ENCODE peak calls at places on chromosomes 3 and 15, in ten cellular contexts. K, N, G, U, W, C, Z, Q, S and F are unnamed samples. For H3K4me1, the result is how much of the 10 kb centered on the place peaks cover.

GRCh38 chr3:151319613-151320012 is 3.0 kb upstream of the GPR87 start:
- DNase-seq in K (no peak), N (no peak), G (no peak), U (no peak), W (no peak), C (no peak), Z (no peak), Q (no peak), S (no peak), F (no peak)

GRCh38 chr3:43686700-43687498 is 3.8 kb upstream of the ABHD5 start:
- DNase-seq in K (no peak), N (no peak), G (no peak), U (no peak), W (no peak), C (no peak), Z (no peak), Q (no peak), S (no peak), F (no peak)

GRCh38 chr3:130242850-130243569 is 102.5 kb upstream of the COL6A5 start:
- DNase-seq in K (no peak), N (no peak), G (no peak), U (no peak), W (no peak), C (no peak), Z (no peak), Q (no peak), S (no peak), F (no peak)

GRCh38 chr15:47812436-47813109 is 95.3 kb downstream of the SEMA6D start:
- DNase-seq in K (no peak), N (no peak), G (no peak), U (no peak), W (no peak), C (no peak), Z (no peak), Q (no peak), S (no peak), F (no peak)

GRCh38 chr3:147113293-147114045 is 292.9 kb downstream of the ZIC4 start:
- DNase-seq in K (no peak), N (no peak), G (no peak), U (no peak), W (no peak), C (no peak), Z (no peak), Q (no peak), S (no peak), F (no peak)

GRCh38 chr3:187568171-187568570 is 102.0 kb downstream of the SST start:
- DNase-seq in K (no peak), N (no peak), G (no peak), U (no peak), W (no peak), C (no peak), Z (no peak), Q (no peak), S (no peak), F (no peak)

GRCh38 chr3:25843332-25843731 is 53.4 kb downstream of the OXSM start:
- DNase-seq in K (no peak), N (no peak), G (no peak), U (no peak), W (no peak), C (no peak), Z (no peak), Q (no peak), S (no peak), F (no peak)

GRCh38 chr15:80275946-80276345 is 23.9 kb upstream of the CTXND1 start:
- DNase-seq in K (no peak), N (no peak), G (peak), U (no peak), W (no peak), C (no peak), Z (no peak), Q (no peak), S (no peak), F (peak)

GRCh38 chr3:124409650-124410275 is 320.5 kb upstream of the UMPS start:
- DNase-seq in K (no peak), N (no peak), G (no peak), U (no peak), W (no peak), C (no peak), Z (no peak), Q (no peak), S (no peak), F (no peak)

GRCh38 chr15:59685737-59686297 is 3.3 kb downstream of the BNIP2 start:
- DNase-seq in K (no peak), N (no peak), G (no peak), U (no peak), W (no peak), C (no peak), Z (no peak), Q (no peak), S (no peak), F (no peak)

GRCh38 chr3:107217161-107217560 is 160.1 kb upstream of the CCDC54 start:
- DNase-seq in K (no peak), N (no peak), G (no peak), U (no peak), W (no peak), C (no peak), Z (no peak), Q (no peak), S (no peak), F (no peak)

GRCh38 chr3:146152841-146153240 is 8.1 kb downstream of the PLOD2 start:
- DNase-seq in K (no peak), N (no peak), G (peak), U (no peak), W (no peak), C (no peak), Z (no peak), Q (no peak), S (no peak), F (no peak)

GRCh38 chr3:114449271-114450007 is 155.6 kb downstream of the TIGIT start:
- DNase-seq in K (no peak), N (no peak), G (no peak), U (no peak), W (no peak), C (no peak), Z (no peak), Q (no peak), S (no peak), F (no peak)

GRCh38 chr3:143727391-143727790 is 120.9 kb downstream of the SLC9A9 start:
- DNase-seq in K (no peak), N (no peak), G (no peak), U (no peak), W (no peak), C (no peak), Z (no peak), Q (no peak), S (no peak), F (no peak)

GRCh38 chr3:115937054-115937453 is 313.7 kb downstream of the GAP43 start:
- DNase-seq in K (no peak), N (no peak), G (no peak), U (no peak), W (no peak), C (no peak), Z (no peak), Q (no peak), S (no peak), F (no peak)

GRCh38 chr15:89057506-89058133 is 30.6 kb upstream of the ABHD2 start:
- DNase-seq in K (peak), N (peak), G (peak), U (peak), W (peak), C (peak), Z (peak), Q (peak), S (peak), F (peak)

GRCh38 chr3:6962796-6963195 is 101.9 kb downstream of the GRM7 start:
- DNase-seq in K (no peak), N (no peak), G (no peak), U (no peak), W (no peak), C (no peak), Z (no peak), Q (no peak), S (no peak), F (no peak)

GRCh38 chr3:180467177-180467576 is 134.8 kb upstream of the TTC14 start:
- DNase-seq in K (no peak), N (no peak), G (no peak), U (no peak), W (no peak), C (no peak), Z (no peak), Q (no peak), S (no peak), F (no peak)
- H3K4me1 ChIP-seq in K (under half), N (under half), G (under half), U (under half), W (under half), C (under half), Z (under half), Q (under half), S (under half), F (under half)

GRCh38 chr3:158776531-158776930 is 25.3 kb upstream of the MFSD1 start:
- DNase-seq in K (no peak), N (no peak), G (no peak), U (no peak), W (no peak), C (no peak), Z (no peak), Q (no peak), S (no peak), F (no peak)

GRCh38 chr3:158775001-158775400 is 26.9 kb upstream of the MFSD1 start:
- DNase-seq in K (no peak), N (no peak), G (no peak), U (no peak), W (no peak), C (no peak), Z (no peak), Q (no peak), S (no peak), F (no peak)

GRCh38 chr3:158773845-158774542 is 27.9 kb upstream of the MFSD1 start:
- DNase-seq in K (no peak), N (no peak), G (no peak), U (no peak), W (no peak), C (no peak), Z (peak), Q (no peak), S (no peak), F (no peak)

GRCh38 chr3:158775801-158776399 is 26.0 kb upstream of the MFSD1 start:
- DNase-seq in K (no peak), N (no peak), G (no peak), U (no peak), W (no peak), C (no peak), Z (no peak), Q (no peak), S (no peak), F (no peak)

GRCh38 chr3:158777171-158777873 is 24.5 kb upstream of the MFSD1 start:
- DNase-seq in K (no peak), N (no peak), G (no peak), U (no peak), W (no peak), C (no peak), Z (no peak), Q (no peak), S (no peak), F (no peak)
- H3K27ac ChIP-seq in K (peak), N (no peak), G (no peak), U (peak), W (peak), C (peak), Z (peak), Q (peak), S (peak), F (no peak)

DNA sequence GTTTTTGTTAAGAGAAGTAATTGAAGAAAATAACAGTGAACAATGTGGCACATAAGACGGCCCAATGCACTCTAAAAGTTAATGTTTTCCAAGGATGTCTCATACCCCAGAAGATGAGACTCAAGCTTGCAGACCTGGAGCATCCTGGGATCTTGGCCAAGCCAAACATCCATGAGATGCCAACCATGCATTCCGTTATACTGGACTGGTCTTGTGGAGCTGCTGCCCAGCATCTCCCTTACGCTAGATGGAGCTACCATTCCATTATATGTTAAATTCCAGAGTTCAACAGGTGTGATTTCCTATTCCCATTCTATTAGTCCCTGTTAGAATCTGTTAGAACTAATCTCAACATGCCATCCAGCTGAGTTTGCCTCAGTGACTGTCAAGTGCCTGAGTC is 181.8 kb downstream of the PDCD6IP start:
- DNase-seq in K (no peak), N (no peak), G (no peak), U (no peak), W (no peak), C (no peak), Z (no peak), Q (no peak), S (no peak), F (no peak)
- TF ChIP-seq CTCF in K (peak), N (peak), G (peak), U (peak), W (no peak), C (peak), Z (peak), Q (no peak), S (peak), F (peak)

GRCh38 chr15:73987646-73988045 is 4.4 kb downstream of the STOML1 start:
- DNase-seq in K (no peak), N (no peak), G (no peak), U (no peak), W (no peak), C (no peak), Z (no peak), Q (no peak), S (no peak), F (no peak)

GRCh38 chr15:73991260-73991659 is 835 bp downstream of the STOML1 start:
- DNase-seq in K (peak), N (no peak), G (peak), U (peak), W (peak), C (peak), Z (peak), Q (peak), S (no peak), F (peak)

GRCh38 chr15:73990250-73991005 is 1.7 kb downstream of the STOML1 start:
- DNase-seq in K (no peak), N (no peak), G (no peak), U (no peak), W (no peak), C (no peak), Z (no peak), Q (peak), S (no peak), F (peak)

GRCh38 chr15:73988075-73988969 is 3.8 kb downstream of the STOML1 start:
- DNase-seq in K (no peak), N (no peak), G (no peak), U (no peak), W (no peak), C (no peak), Z (no peak), Q (peak), S (no peak), F (peak)

DNA sequence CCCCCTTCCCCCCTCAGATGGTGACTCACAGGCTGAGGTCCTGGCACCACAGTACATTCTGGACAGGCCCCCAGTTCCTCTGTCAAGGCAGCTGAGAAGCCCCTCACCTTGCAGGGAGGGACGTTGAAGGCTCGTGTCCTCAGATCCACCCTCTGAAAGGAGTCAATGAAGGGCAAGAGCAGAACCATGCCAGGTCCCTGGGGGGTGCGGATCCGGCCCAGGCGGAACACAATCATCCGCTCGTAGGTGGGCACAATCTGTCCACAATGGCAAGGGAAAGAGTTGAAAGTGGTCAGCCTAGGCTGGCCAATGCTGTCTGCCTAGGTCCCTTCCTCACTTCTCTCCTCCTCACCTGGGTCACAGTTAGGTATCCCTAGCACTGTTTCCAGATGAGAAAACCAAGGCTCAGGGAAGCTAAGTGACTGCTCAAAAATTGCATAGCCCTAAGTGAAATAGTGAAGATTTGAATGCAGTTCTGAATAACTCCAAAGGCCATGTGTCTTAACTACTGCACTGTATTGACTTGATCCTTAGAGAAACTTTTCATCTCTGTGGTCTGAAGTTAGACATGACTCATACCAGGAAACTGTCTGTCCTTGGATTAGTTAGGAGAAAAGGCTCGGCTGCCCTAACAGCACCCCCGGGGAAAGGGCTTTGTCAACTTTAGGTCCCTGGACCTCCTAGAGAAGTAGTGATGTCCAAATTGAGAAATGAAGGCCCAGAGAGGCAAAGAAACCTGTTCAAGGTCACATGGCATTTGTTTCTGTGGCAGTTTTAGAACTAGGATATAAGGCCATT is 2.9 kb downstream of the STOML1 start:
- DNase-seq in K (peak), N (no peak), G (no peak), U (peak), W (no peak), C (no peak), Z (no peak), Q (peak), S (no peak), F (no peak)
- H3K4me1 ChIP-seq in K (half or more), N (under half), G (under half), U (half or more), W (half or more), C (half or more), Z (under half), Q (half or more), S (under half), F (half or more)

DNA sequence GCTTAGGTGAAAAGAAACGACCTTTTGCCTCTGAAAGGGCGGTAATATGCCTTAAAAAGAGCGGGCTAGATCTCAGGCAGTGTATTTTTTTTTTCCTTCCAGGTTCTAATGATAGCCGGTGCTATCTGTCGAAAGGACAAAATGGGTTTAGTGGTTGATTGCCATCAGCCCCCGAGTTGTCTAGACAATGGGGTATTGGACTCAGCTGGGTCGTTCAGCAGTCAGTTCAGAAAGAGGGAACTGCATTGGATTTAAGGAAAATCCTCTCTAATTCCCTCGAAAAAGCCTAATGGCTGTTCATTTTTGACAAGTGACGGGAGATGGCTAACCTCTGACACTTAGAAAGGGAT is 728 bp downstream of the EIF2B5 start:
- DNase-seq in K (no peak), N (no peak), G (no peak), U (no peak), W (no peak), C (no peak), Z (no peak), Q (no peak), S (no peak), F (no peak)
- H3K27ac ChIP-seq in K (peak), N (no peak), G (peak), U (peak), W (peak), C (peak), Z (peak), Q (peak), S (peak), F (peak)